ENCODE peak calls at places on chromosomes 16 and 17, in nine cellular contexts. S, E, P, T, D, R, Y, W and X are unnamed samples.

GRCh38 chr16:22192261-22193133 is 13.6 kb upstream of the EEF2K start:
- DNase-seq in D (no peak), R (no peak), E (no peak), T (peak; percentile 77), P (peak; percentile 78), S (no peak), W (no peak), Y (peak; percentile 97), X (peak; percentile 87)

GRCh38 chr17:58270476-58271290 is 10.1 kb downstream of the MPO start:
- DNase-seq in R (peak; percentile 31), T (no peak), S (no peak), Y (no peak), W (peak; percentile 52), P (no peak), D (no peak), E (no peak), X (no peak)

GRCh38 chr16:75726390-75726789 is at the start of gene CPHXL:
- DNase-seq in E (no peak), R (no peak), T (no peak), W (peak; percentile 36), P (no peak), Y (no peak), D (no peak), S (no peak), X (no peak)

GRCh38 chr17:81510798-81511549 is 1.6 kb downstream of the ACTG1 start:
- DNase-seq in T (no peak), R (no peak), E (no peak), P (peak; percentile 57), W (peak; percentile 48), Y (no peak), D (no peak), S (no peak), X (peak; percentile 54)

GRCh38 chr17:32596666-32597065 is 109.9 kb downstream of the CDK5R1 start:
- DNase-seq in T (no peak), S (no peak), R (peak; percentile 26), Y (no peak), E (no peak), D (no peak), W (no peak), P (no peak), X (no peak)

GRCh38 chr16:56336071-56336688 is 89.2 kb downstream of the AMFR start:
- DNase-seq in R (peak; percentile 7), D (no peak), S (no peak), W (no peak), E (no peak), T (peak; percentile 71), P (no peak), Y (no peak), X (no peak)

GRCh38 chr16:77723108-77723514 is 797 bp downstream of the NUDT7 start:
- DNase-seq in S (no peak), R (no peak), W (peak; percentile 75), T (peak; percentile 16), E (no peak), Y (no peak), D (no peak), P (peak; percentile 16), X (no peak)

GRCh38 chr17:78558181-78558850 is 18.9 kb downstream of the DNAH17 start:
- DNase-seq in P (no peak), Y (no peak), E (no peak), W (no peak), D (peak; percentile 71), S (peak; percentile 12), R (peak; percentile 56), T (no peak), X (no peak)

GRCh38 chr16:9402293-9402865 is 310.9 kb downstream of the HAPSTR1 start:
- DNase-seq in D (no peak), E (no peak), P (no peak), W (no peak), Y (no peak), S (no peak), T (no peak), R (no peak), X (no peak)

GRCh38 chr17:27623578-27623977 is 7.4 kb upstream of the LGALS9 start:
- DNase-seq in W (no peak), S (no peak), T (peak; percentile 40), R (no peak), Y (no peak), D (no peak), E (no peak), P (no peak), X (no peak)

GRCh38 chr17:60538726-60539125 is 12.7 kb upstream of the APPBP2 start:
- DNase-seq in S (no peak), W (no peak), P (no peak), Y (no peak), T (no peak), E (no peak), D (no peak), R (no peak), X (no peak)

GRCh38 chr17:36183001-36183810 is 6.8 kb upstream of the TBC1D3B start:
- DNase-seq in R (peak; percentile 74), D (peak; percentile 68), T (peak; percentile 66), S (no peak), P (no peak), W (peak; percentile 31), E (peak; percentile 77), Y (no peak), X (no peak)

GRCh38 chr17:77424585-77425344 is 284.0 kb downstream of the SEC14L1 start:
- DNase-seq in S (no peak), D (no peak), P (no peak), E (no peak), Y (no peak), T (peak; percentile 95), W (no peak), R (no peak), X (no peak)

GRCh38 chr17:7636192-7636591 is 6.3 kb downstream of the SHBG start:
- DNase-seq in D (no peak), R (no peak), Y (no peak), P (no peak), T (no peak), E (no peak), W (no peak), S (no peak), X (no peak)

GRCh38 chr16:17078950-17079631 is 391.7 kb downstream of the XYLT1 start:
- DNase-seq in P (no peak), S (no peak), W (no peak), Y (no peak), T (no peak), D (no peak), E (no peak), R (no peak), X (no peak)

GRCh38 chr17:41793749-41794602 is 7.5 kb upstream of the JUP start:
- DNase-seq in P (no peak), T (no peak), R (peak; percentile 96), D (no peak), W (no peak), S (no peak), E (no peak), Y (no peak), X (no peak)

GRCh38 chr17:77144227-77144626 is 3.5 kb downstream of the SEC14L1 start:
- DNase-seq in P (no peak), S (no peak), D (no peak), E (no peak), T (no peak), Y (no peak), W (no peak), R (no peak), X (no peak)

GRCh38 chr17:80095038-80095843 is 6.1 kb upstream of the GAA start:
- DNase-seq in Y (no peak), D (no peak), E (no peak), P (no peak), R (no peak), W (no peak), S (no peak), T (no peak), X (no peak)

GRCh38 chr16:85328665-85329058 is 216.4 kb upstream of the CIBAR2 start:
- DNase-seq in T (no peak), R (no peak), E (no peak), Y (no peak), S (no peak), D (no peak), P (no peak), W (no peak), X (no peak)

GRCh38 chr17:83008526-83008925 is 70.9 kb upstream of the METRNL start:
- DNase-seq in Y (no peak), P (no peak), E (no peak), T (no peak), D (no peak), R (no peak), W (no peak), S (no peak), X (no peak)

DNA sequence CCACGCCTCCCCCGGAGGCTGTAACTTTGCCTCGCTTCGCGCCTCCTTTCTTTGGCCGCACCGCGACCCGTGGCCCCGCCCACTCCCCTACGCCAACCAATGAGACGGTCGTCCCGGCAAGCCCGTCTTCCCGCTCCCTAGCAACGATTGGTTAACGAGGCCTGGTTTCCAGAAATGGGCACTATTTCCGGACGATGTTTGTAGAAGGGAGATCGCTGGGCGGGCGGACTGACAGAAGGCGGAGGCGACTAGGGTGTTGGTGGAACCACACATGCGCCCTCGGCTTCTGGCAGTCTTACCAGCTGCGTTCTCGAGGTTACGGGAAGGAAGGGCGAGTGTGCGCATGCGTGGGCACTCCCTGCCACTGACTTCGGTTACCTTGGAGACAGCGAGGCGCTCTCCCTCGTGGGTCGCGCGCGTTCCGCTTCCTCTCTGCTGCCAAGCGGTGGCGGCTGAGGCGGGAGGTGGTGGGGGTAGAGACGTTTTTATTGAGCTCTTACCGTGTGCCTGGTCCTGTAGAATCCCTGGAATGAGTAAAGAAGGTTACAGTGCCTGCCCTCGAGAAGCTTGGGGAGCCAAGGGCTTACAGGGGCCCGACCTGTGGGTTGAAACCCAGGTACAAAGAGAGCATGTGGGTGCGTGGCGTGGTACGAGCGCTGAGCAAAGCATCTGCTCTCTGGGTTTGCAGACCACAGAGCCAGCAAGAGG is 447 bp upstream of the MAP3K14 start:
- DNase-seq in T (peak; percentile 100), R (peak; percentile 100), E (peak; percentile 100), Y (peak; percentile 100), S (peak; percentile 97), D (peak; percentile 100), W (peak; percentile 100), P (peak; percentile 97), X (peak; percentile 100)
- H3K4me1 ChIP-seq in T (peaks cover 68% of the 10 kb centered on the region), R (peaks cover 5% of the 10 kb centered on the region), E (peaks cover 6% of the 10 kb centered on the region), Y (peaks cover 82% of the 10 kb centered on the region), S (peaks cover 55% of the 10 kb centered on the region), D (peaks cover 73% of the 10 kb centered on the region), W (peaks cover 46% of the 10 kb centered on the region), P (peaks cover 57% of the 10 kb centered on the region), X (peaks cover 84% of the 10 kb centered on the region)

GRCh38 chr16:68287276-68288251 is 23.2 kb downstream of the SLC7A6OS start:
- DNase-seq in D (no peak), Y (no peak), T (peak; percentile 80), R (no peak), E (no peak), W (no peak), P (peak; percentile 54), S (no peak), X (peak; percentile 70)
- H3K4me1 ChIP-seq in D (peaks cover 15% of the 10 kb centered on the region), Y (peaks cover 78% of the 10 kb centered on the region), T (peaks cover 93% of the 10 kb centered on the region), R (peaks cover 2% of the 10 kb centered on the region), E (peaks cover 1% of the 10 kb centered on the region), W (peaks cover 89% of the 10 kb centered on the region), P (peaks cover 96% of the 10 kb centered on the region), S (no peaks in the 10 kb centered on the region), X (peaks cover 100% of the 10 kb centered on the region)

GRCh38 chr17:6082335-6082734 is 12.2 kb downstream of the WSCD1 start:
- DNase-seq in T (no peak), W (no peak), R (no peak), S (no peak), P (no peak), Y (no peak), D (no peak), E (no peak), X (no peak)
- H3K4me1 ChIP-seq in T (peaks cover 5% of the 10 kb centered on the region), W (no peaks in the 10 kb centered on the region), R (no peaks in the 10 kb centered on the region), S (no peaks in the 10 kb centered on the region), P (no peaks in the 10 kb centered on the region), Y (no peaks in the 10 kb centered on the region), D (no peaks in the 10 kb centered on the region), E (peaks cover 37% of the 10 kb centered on the region), X (no peaks in the 10 kb centered on the region)

GRCh38 chr16:4015991-4016325 is 100.3 kb downstream of the ADCY9 start:
- DNase-seq in P (no peak), Y (no peak), D (no peak), T (no peak), E (no peak), S (no peak), R (no peak), W (no peak), X (no peak)
- H3K4me1 ChIP-seq in P (no peaks in the 10 kb centered on the region), Y (peaks cover 31% of the 10 kb centered on the region), D (peaks cover 62% of the 10 kb centered on the region), T (peaks cover 31% of the 10 kb centered on the region), E (peaks cover 6% of the 10 kb centered on the region), S (peaks cover 55% of the 10 kb centered on the region), R (peaks cover 2% of the 10 kb centered on the region), W (no peaks in the 10 kb centered on the region), X (peaks cover 9% of the 10 kb centered on the region)